ENCODE peak calls at places on chromosomes 4 and X, in five cellular contexts. R is lung, F is tibial nerve, U is colonic mucosa, M is astrocyte. B is an unnamed sample.

GRCh38 chrX:41022579-41022978 is 62.7 kb upstream of the USP9X start:
- DNase-seq in R (no peak), F (no peak), U (no peak), M (peak; percentile 39), B (no peak)

GRCh38 chrX:40174594-40175415 is 77.0 kb upstream of the BCOR start:
- DNase-seq in R (no peak), F (no peak), U (peak; percentile 48), M (peak; percentile 44), B (no peak)

GRCh38 chrX:15404712-15405111 is 20.5 kb upstream of the VEGFD start:
- DNase-seq in R (no peak), F (peak; percentile 16), U (peak; percentile 20), M (no peak), B (no peak)

GRCh38 chr4:151567056-151567455 is 158.1 kb downstream of the FHIP1A start:
- DNase-seq in R (no peak), F (no peak), U (no peak), M (no peak), B (no peak)

GRCh38 chr4:6999172-7000086 is 43.7 kb upstream of the TADA2B start:
- DNase-seq in R (no peak), F (no peak), U (no peak), M (no peak), B (peak; percentile 41)

GRCh38 chr4:24979554-24979953 is 51.2 kb downstream of the LGI2 start:
- DNase-seq in R (peak; percentile 49), F (no peak), U (peak; percentile 38), M (no peak), B (peak; percentile 11)

GRCh38 chr4:26120098-26120795 is 200.6 kb upstream of the RBPJ start:
- DNase-seq in R (no peak), F (no peak), U (no peak), M (no peak), B (no peak)

GRCh38 chr4:3722446-3723231 is 43.5 kb upstream of the ADRA2C start:
- DNase-seq in R (no peak), F (no peak), U (no peak), M (no peak), B (no peak)

GRCh38 chrX:18855919-18856644 is 127.8 kb downstream of the PHKA2 start:
- DNase-seq in R (no peak), F (no peak), U (no peak), M (peak; percentile 75), B (no peak)

GRCh38 chrX:48835524-48836329 is at the start of gene PCSK1N:
- DNase-seq in R (no peak), F (no peak), U (no peak), M (no peak), B (no peak)

GRCh38 chr4:136463941-136464340 is 1068.4 kb downstream of the PCDH18 start:
- DNase-seq in R (no peak), F (no peak), U (no peak), M (no peak), B (no peak)

GRCh38 chrX:153727108-153727931 is 2.7 kb downstream of the ABCD1 start:
- DNase-seq in R (no peak), F (peak; percentile 17), U (peak; percentile 49), M (no peak), B (peak; percentile 74)
- H3K27ac ChIP-seq in R (peak overlapping the region; percentile 87), F (peak overlapping the region; percentile 91), U (peak overlapping the region; percentile 90), M (peak overlapping the region; percentile 33), B (peak overlapping the region; percentile 61)

GRCh38 chr4:1038948-1039492 is 27.6 kb downstream of the FGFRL1 start:
- DNase-seq in R (no peak), F (no peak), U (no peak), M (no peak), B (no peak)
- H3K27ac ChIP-seq in R (no peak overlapping the region), F (peak overlapping the region; percentile 68), U (no peak overlapping the region), M (no peak overlapping the region), B (no peak overlapping the region)

GRCh38 chrX:46636223-46636622 is 62.7 kb downstream of the CHST7 start:
- DNase-seq in R (no peak), F (no peak), U (no peak), M (no peak), B (no peak)
- H3K27ac ChIP-seq in R (no peak overlapping the region), F (no peak overlapping the region), U (no peak overlapping the region), M (no peak overlapping the region), B (no peak overlapping the region)

GRCh38 chr4:155617312-155617711 is 49.3 kb upstream of the GUCY1A1 start:
- DNase-seq in R (no peak), F (no peak), U (no peak), M (peak; percentile 61), B (no peak)
- H3K27ac ChIP-seq in R (no peak overlapping the region), F (peak overlapping the region; percentile 5), U (no peak overlapping the region), M (no peak overlapping the region), B (no peak overlapping the region)

GRCh38 chr4:183175631-183176232 is 76.7 kb downstream of the WWC2 start:
- DNase-seq in R (no peak), F (no peak), U (no peak), M (peak; percentile 74), B (no peak)
- H3K27ac ChIP-seq in R (peak overlapping the region; percentile 40), F (no peak overlapping the region), U (no peak overlapping the region), M (peak overlapping the region; percentile 47), B (no peak overlapping the region)

GRCh38 chr4:76706581-76706980 is 191.4 kb downstream of the SOWAHB start:
- DNase-seq in R (no peak), F (no peak), U (no peak), M (no peak), B (no peak)

GRCh38 chr4:76704133-76704881 is 193.6 kb downstream of the SOWAHB start:
- DNase-seq in R (peak; percentile 53), F (no peak), U (peak; percentile 78), M (peak; percentile 69), B (no peak)

GRCh38 chr4:76703123-76703490 is 194.8 kb downstream of the SOWAHB start:
- DNase-seq in R (no peak), F (no peak), U (no peak), M (no peak), B (no peak)

GRCh38 chr4:76703676-76704075 is 194.3 kb downstream of the SOWAHB start:
- DNase-seq in R (no peak), F (no peak), U (no peak), M (peak; percentile 41), B (no peak)

GRCh38 chr4:76705497-76705896 is 192.4 kb downstream of the SOWAHB start:
- DNase-seq in R (no peak), F (no peak), U (no peak), M (no peak), B (no peak)
- H3K27ac ChIP-seq in R (no peak overlapping the region), F (no peak overlapping the region), U (peak overlapping the region; percentile 92), M (peak overlapping the region; percentile 75), B (no peak overlapping the region)

GRCh38 chr4:158869761-158870160 is 100.9 kb downstream of the FNIP2 start:
- DNase-seq in R (no peak), F (no peak), U (no peak), M (no peak), B (no peak)

GRCh38 chr4:158871050-158871724 is 102.4 kb downstream of the FNIP2 start:
- DNase-seq in R (no peak), F (no peak), U (no peak), M (peak; percentile 11), B (no peak)

GRCh38 chr4:158870282-158871049 is 101.6 kb downstream of the FNIP2 start:
- DNase-seq in R (no peak), F (no peak), U (no peak), M (no peak), B (no peak)

GRCh38 chr4:158865520-158866177 is 96.8 kb downstream of the FNIP2 start:
- DNase-seq in R (no peak), F (no peak), U (no peak), M (no peak), B (no peak)

DNA sequence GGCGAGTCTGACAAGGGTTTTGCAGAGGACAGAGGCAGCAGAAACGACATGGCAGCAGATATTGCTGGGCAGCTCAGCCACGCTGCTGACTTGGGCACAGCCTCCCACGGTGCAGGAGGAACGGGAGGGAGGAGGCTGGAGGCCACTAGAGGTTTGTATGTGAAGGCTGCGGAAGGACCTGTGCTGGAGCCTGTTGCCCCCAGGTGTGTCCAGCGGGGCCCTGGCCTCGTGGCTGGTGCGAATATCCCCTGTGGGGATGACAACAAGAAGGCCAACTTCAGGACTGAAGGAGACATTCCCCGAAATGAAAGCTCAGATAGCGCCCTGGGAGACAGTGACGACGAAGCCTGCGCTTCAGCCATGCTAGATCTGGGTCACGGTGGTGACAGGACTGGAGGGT is 100.2 kb downstream of the FNIP2 start:
- DNase-seq in R (no peak), F (no peak), U (no peak), M (no peak), B (no peak)
- H3K27ac ChIP-seq in R (no peak overlapping the region), F (no peak overlapping the region), U (no peak overlapping the region), M (no peak overlapping the region), B (no peak overlapping the region)

B was measured in substantia nigra.